ENCODE peak calls at places on chromosomes 7 and 10, in four cellular contexts. R, B, O and A are unnamed samples. For H3K4me1, the result is how much of the 10 kb centered on the place peaks cover.

GRCh38 chr10:29323387-29323786 is 34.5 kb downstream of the LYZL1 start:
- DNase-seq in R (no peak), B (no peak), O (no peak), A (no peak)

GRCh38 chr7:972670-973309 is 2.6 kb downstream of the COX19 start:
- DNase-seq in R (no peak), B (no peak), O (no peak), A (no peak)

GRCh38 chr10:91887075-91887899 is 22.0 kb downstream of the FGFBP3 start:
- DNase-seq in R (no peak), B (no peak), O (no peak), A (peak)

GRCh38 chr10:110850990-110851389 is 20.7 kb upstream of the PDCD4 start:
- DNase-seq in R (no peak), B (no peak), O (no peak), A (peak)

GRCh38 chr7:133230591-133231194 is 22.2 kb upstream of the EXOC4 start:
- DNase-seq in R (no peak), B (peak), O (peak), A (no peak)

GRCh38 chr7:142866361-142867096 is 11.7 kb downstream of the EPHB6 start:
- DNase-seq in R (no peak), B (peak), O (peak), A (no peak)

GRCh38 chr10:51405580-51406367 is 293.6 kb downstream of the CSTF2T start:
- DNase-seq in R (no peak), B (no peak), O (no peak), A (peak)

GRCh38 chr10:80184291-80184690 is 21.0 kb downstream of the ANXA11 start:
- DNase-seq in R (no peak), B (no peak), O (no peak), A (no peak)

GRCh38 chr10:595473-595872 is 94.0 kb downstream of the DIP2C start:
- DNase-seq in R (no peak), B (no peak), O (no peak), A (no peak)

GRCh38 chr10:593421-593820 is 96.0 kb downstream of the DIP2C start:
- DNase-seq in R (no peak), B (no peak), O (no peak), A (no peak)

GRCh38 chr10:593016-593415 is 96.5 kb downstream of the DIP2C start:
- DNase-seq in R (no peak), B (no peak), O (no peak), A (no peak)

GRCh38 chr10:594584-595270 is 94.7 kb downstream of the DIP2C start:
- DNase-seq in R (no peak), B (no peak), O (no peak), A (no peak)

DNA sequence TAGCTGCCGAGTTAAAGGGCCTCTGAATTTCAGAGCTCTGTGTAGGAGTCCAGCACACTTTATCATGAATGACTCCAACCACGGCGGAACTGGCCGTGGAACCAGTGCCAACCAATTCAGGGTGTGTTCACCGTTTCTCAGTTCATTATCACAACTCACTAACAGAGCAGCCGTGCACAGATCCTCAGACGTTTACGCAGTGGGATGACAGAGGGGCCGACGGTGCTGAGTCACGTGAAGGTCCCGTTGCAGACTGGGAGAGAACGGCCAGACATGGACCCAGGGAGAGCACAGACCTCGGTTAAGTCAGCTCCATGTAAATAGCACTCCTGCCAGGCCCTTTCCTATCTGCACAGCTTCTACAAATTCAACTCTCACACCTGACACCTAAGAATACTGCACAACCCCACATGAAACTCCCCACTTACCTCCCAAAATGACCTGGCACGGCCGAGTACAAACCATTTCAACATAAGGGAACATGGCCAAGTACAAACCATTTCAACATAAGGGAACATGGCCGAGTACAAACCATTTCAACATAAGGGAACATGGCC is 95.5 kb downstream of the DIP2C start:
- DNase-seq in R (no peak), B (peak), O (no peak), A (peak)
- TF ChIP-seq POLR2A in R (no peak), B (no peak), O (no peak), A (no peak)

GRCh38 chr7:30226593-30227268 is 57.7 kb upstream of the ZNRF2 start:
- DNase-seq in R (no peak), B (peak), O (no peak), A (no peak)
- TF ChIP-seq CTCF in R (no peak), B (no peak), O (no peak), A (no peak)

GRCh38 chr10:77393821-77394501 is 243.6 kb downstream of the KCNMA1 start:
- DNase-seq in R (no peak), B (no peak), O (no peak), A (no peak)
- H3K4me1 ChIP-seq in R (under half), B (under half), O (under half), A (half or more)

DNA sequence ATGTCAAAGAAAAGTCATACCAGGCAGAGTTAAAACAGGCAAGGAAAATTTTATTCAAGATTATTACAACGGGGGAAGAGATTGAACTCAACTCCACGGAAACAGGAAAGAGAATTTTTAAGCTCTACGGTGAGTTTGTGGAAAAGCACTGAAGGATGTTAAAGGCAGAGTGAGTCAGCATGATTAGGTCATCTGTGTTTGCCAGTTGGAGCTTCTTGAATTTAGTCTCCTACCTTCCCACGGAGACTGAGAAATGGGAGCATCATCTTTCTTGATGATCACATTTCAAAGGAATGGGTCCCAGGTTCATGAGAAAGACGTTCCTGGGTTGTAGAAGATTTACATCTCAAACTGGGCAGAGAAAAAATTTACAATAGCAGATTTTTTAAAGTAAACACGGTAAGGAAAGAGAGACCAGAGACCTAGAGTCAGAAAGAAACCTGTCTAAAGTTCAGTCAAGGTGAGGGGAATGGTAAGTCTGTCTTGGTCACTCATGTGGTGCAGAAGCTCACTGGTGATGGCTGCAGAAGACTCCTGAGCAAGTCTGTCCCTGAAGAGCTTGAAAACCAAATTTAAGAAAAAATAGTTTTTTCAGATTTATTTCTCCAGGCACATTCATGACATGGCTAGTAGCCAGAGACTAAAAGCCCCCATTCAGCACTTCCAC is 516.9 kb upstream of the LRRN3 start:
- DNase-seq in R (no peak), B (no peak), O (no peak), A (no peak)
- TF ChIP-seq POLR2A in R (no peak), B (no peak), O (no peak), A (no peak)

DNA sequence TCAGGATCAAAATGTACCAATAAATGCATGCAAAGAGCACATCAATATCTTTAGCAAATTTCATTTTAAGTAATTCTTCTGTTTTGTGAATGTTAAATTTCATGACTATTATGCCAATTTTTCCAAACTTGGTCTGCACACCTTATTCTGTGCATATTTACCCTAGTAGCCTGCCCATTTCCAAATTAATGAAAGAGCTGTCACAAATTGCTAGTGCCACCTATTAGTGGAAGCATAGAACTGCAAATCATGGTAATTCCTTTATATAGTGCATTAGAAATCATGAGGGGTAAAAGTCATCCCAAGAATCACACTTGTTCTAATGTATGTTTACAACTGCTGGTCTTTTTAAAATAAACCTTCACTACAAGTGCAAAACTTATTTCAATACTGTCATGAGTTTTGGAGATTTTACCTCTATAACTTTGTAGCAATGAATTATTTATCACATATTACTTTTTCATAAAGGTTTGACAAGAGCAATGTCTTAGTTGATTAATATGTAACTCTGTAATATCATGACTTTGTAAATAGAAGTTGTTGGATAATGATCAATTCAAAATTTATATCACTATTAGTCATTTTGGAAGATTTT is 5.7 kb downstream of the SEMA3A start:
- DNase-seq in R (no peak), B (no peak), O (no peak), A (no peak)
- TF ChIP-seq CTCF in R (no peak), B (no peak), O (no peak), A (no peak)